ENCODE peak calls at places on chromosome 21, in five cellular contexts. X, T, O, W and I are unnamed samples.

GRCh38 chr21:28325618-28326017 is 667.1 kb downstream of the LTN1 start:
- DNase-seq in X (no peak), T (no peak), O (no peak), W (no peak), I (no peak)

GRCh38 chr21:36741506-36741905 is 42.6 kb downstream of the SIM2 start:
- DNase-seq in X (no peak), O (peak), W (no peak), T (no peak), I (no peak)

GRCh38 chr21:37915516-37915915 is 741 bp downstream of the KCNJ6 start:
- DNase-seq in X (no peak), W (peak), T (no peak), O (no peak), I (no peak)

GRCh38 chr21:15401331-15401730 is 328.5 kb upstream of the USP25 start:
- DNase-seq in T (no peak), O (no peak), X (no peak), W (no peak), I (peak)

GRCh38 chr21:36551731-36552457 is 72.0 kb upstream of the CLDN14 start:
- DNase-seq in T (no peak), X (peak), O (no peak), W (no peak), I (no peak)

GRCh38 chr21:28952686-28953085 is 40.0 kb downstream of the LTN1 start:
- DNase-seq in O (no peak), X (peak), T (no peak), W (no peak), I (no peak)

GRCh38 chr21:15932681-15933200 is 203.0 kb downstream of the USP25 start:
- DNase-seq in O (no peak), T (no peak), X (no peak), W (no peak), I (no peak)

GRCh38 chr21:37849703-37850102 is 66.6 kb downstream of the KCNJ6 start:
- DNase-seq in O (no peak), T (no peak), W (no peak), X (peak), I (no peak)

DNA sequence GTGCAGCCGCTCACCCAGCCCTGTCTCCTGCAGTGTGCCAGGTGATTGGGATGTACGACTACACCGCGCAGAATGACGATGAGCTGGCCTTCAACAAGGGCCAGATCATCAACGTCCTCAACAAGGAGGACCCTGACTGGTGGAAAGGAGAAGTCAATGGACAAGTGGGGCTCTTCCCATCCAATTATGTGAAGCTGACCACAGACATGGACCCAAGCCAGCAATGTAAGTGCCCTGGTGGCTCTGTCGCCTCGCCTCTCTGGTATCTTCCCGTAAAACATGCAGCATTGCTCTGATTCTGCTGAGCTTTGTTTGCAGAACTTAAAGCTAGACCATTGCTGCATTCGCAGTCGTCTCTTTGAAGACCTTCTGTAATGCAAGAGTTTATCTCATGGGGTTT is 79.2 kb downstream of the ATP5PO start:
- DNase-seq in X (no peak), T (no peak), W (no peak), O (no peak), I (no peak)
- TF ChIP-seq MXI1 in X (no peak), T (no peak), W (no peak), O (no peak), I (no peak)

DNA sequence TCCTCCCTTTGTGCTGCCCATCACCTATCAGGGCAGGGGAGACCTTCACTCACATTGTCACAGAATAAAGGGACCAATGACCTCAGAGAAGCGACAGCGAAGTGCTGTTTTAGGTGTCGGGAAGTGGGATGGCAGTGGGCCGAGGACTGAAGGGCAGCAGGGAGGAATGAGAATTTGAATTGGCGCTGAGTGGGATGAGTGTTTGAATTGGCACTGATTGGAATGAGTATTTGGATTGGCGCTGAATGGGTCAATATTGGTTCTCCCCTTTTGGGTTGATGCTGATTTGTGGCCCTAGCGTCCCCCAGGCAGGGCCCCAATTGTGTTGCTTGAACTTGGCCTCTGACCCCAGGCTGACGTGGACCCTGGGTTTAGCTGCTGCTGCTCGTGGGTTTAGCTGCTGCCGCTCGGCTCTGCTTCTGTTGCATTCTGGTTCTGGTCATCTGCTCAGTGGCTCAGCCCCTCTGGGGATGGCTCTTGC is 12.4 kb upstream of the UMODL1 start:
- DNase-seq in T (no peak), O (no peak), X (no peak), W (no peak), I (no peak)
- TF ChIP-seq MXI1 in T (no peak), O (no peak), X (no peak), W (no peak), I (no peak)

DNA sequence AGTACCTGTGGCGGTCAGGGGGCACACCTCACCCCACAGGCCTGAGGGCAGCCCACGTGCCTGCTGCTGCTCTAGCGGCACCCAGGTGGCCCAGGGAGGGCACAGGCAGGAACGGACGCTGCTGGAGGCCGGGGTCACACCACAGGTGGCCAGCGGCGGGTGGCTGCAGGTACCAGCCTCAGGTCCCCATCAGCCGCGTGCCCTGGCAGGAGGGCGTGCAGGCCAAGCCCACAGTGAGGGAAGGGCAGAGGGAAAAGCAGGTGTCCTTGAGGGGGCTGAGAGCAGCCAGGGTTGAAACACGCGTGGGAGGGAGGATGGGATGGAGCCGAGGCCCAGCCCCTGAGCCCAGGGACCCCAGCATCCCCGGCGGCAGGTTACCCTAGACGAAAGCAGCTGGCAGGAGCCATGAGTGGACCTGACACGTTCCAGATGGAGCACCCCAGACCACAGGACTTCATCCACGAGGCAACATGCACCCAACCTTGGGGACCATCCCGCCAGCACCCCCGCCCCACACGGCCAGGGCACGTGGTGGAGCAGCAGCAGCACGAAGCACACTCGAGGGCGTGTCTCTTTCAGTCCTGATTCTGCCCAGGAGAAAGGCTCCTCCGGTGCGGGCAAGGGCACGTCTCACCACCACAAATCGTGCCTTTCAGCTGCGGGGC is 3.7 kb downstream of the SLC19A1 start:
- DNase-seq in W (no peak), X (no peak), O (no peak), T (no peak), I (no peak)
- TF ChIP-seq MXI1 in W (no peak), X (no peak), O (no peak), T (no peak), I (no peak)

GRCh38 chr21:34592120-34592561 is 22.8 kb downstream of the RCAN1 start:
- DNase-seq in T (no peak), O (peak), X (peak), W (no peak), I (no peak)
- TF ChIP-seq MXI1 in T (no peak), O (no peak), X (no peak), W (no peak), I (no peak)

GRCh38 chr21:24938592-24938991 is 668.7 kb downstream of the MRPL39 start:
- DNase-seq in X (no peak), T (no peak), W (no peak), O (no peak), I (no peak)
- TF ChIP-seq MXI1 in X (no peak), T (no peak), W (no peak), O (no peak), I (no peak)

GRCh38 chr21:21232320-21232719 is 234.1 kb downstream of the NCAM2 start:
- DNase-seq in W (peak), T (no peak), X (peak), O (no peak), I (no peak)
- TF ChIP-seq MXI1 in W (no peak), T (no peak), X (no peak), O (no peak), I (no peak)

GRCh38 chr21:19400223-19400770 is 996.7 kb upstream of the TMPRSS15 start:
- DNase-seq in X (no peak), W (no peak), T (no peak), O (no peak), I (no peak)

GRCh38 chr21:19402870-19403269 is 999.3 kb upstream of the TMPRSS15 start:
- DNase-seq in W (no peak), T (no peak), X (no peak), O (no peak), I (no peak)

DNA sequence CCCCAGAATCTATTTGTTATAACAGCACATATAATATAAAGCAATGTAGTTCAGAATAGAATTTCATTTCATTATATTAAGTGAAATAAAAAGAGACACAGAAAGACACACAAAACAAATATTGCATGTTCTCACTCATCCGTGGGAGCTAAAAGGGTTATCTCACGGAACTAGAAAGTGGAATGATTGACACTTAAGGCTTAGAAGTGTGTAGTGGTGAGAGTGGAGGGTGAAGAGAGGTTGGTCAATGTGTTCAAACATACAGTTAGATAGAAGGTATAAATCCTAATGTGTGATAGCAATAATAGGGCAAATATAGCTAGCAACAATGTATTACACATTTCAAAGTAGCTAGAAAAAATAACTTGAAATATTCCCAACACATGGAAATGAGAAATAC is 1001.7 kb upstream of the TMPRSS15 start:
- DNase-seq in W (no peak), T (no peak), O (no peak), X (no peak), I (no peak)
- TF ChIP-seq MXI1 in W (no peak), T (no peak), O (no peak), X (no peak), I (no peak)

GRCh38 chr21:44578371-44579055 is 1.9 kb downstream of the KRTAP10-5 start:
- DNase-seq in X (no peak), W (no peak), T (no peak), O (no peak), I (no peak)

GRCh38 chr21:44579833-44580144 is 615 bp downstream of the KRTAP10-5 start:
- DNase-seq in O (no peak), W (no peak), X (no peak), T (no peak), I (no peak)

GRCh38 chr21:44581158-44581557 is 754 bp upstream of the KRTAP10-5 start:
- DNase-seq in O (no peak), W (no peak), T (no peak), X (no peak), I (no peak)

GRCh38 chr21:44582055-44582454 is 1.7 kb upstream of the KRTAP10-5 start:
- DNase-seq in O (no peak), W (no peak), X (no peak), T (no peak), I (no peak)

GRCh38 chr21:44579056-44579832 is 1.2 kb downstream of the KRTAP10-5 start:
- DNase-seq in W (no peak), T (no peak), X (no peak), O (no peak), I (no peak)
- TF ChIP-seq MXI1 in W (no peak), T (no peak), X (no peak), O (no peak), I (no peak)

GRCh38 chr21:43763901-43764523 is 12.1 kb downstream of the CSTB start:
- DNase-seq in O (no peak), W (no peak), T (no peak), X (no peak), I (no peak)
- TF ChIP-seq MXI1 in O (no peak), W (no peak), T (no peak), X (no peak), I (no peak)

GRCh38 chr21:39385299-39386145 is 36.6 kb upstream of the HMGN1 start:
- DNase-seq in W (peak), X (peak), O (no peak), T (no peak), I (peak)

GRCh38 chr21:39386194-39386593 is 37.3 kb upstream of the HMGN1 start:
- DNase-seq in W (no peak), O (no peak), T (no peak), X (no peak), I (peak)

GRCh38 chr21:39386899-39387298 is 38.0 kb upstream of the HMGN1 start:
- DNase-seq in X (no peak), W (no peak), T (no peak), O (no peak), I (no peak)

GRCh38 chr21:39387461-39388037 is 38.7 kb upstream of the HMGN1 start:
- DNase-seq in O (peak), X (peak), T (peak), W (peak), I (peak)

DNA sequence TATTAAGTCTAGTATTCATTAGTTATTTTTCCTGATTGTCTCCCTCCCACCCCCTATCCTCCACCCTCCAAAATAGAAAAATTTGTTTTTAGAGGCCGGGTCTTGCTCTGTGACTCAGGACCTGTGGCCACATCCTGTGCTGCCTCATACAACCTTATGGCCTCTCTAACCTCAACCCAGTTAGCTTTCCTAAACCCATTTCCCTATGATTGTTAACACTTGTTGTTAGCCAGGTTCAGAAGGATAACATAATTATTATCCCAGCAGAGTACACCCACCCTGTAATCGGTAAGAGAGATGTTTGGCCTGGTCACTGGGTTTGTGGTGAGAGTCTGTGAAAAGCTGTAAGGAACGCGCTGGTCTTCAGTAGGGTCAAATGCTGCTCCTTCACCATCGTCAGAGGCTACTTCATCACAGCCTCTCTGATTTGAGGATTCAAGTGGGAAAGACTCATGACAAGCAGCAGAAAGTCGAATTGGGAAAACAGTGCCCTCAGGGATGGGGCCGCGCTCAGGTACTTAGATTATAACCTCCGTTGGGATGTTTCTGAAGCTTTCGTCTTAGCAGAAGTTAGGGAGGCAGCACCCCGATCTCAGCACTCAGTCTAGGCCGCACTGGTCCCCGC is 35.9 kb upstream of the HMGN1 start:
- DNase-seq in O (no peak), T (no peak), X (peak), W (no peak), I (peak)
- TF ChIP-seq MXI1 in O (no peak), T (no peak), X (no peak), W (no peak), I (no peak)